ENCODE peak calls at places on chromosomes 4 and X, in ten cellular contexts. Z, A, Q, U, M, K, J, T, H and R are unnamed samples.

GRCh38 chr4:5124876-5125275 is 73.6 kb downstream of the STK32B start:
- DNase-seq in Z (no peak), A (no peak), Q (no peak), U (no peak), M (no peak), K (no peak), J (no peak), T (no peak), H (no peak), R (no peak)

GRCh38 chr4:6331018-6331417 is 61.4 kb downstream of the WFS1 start:
- DNase-seq in Z (peak), A (no peak), Q (no peak), U (no peak), M (no peak), K (no peak), J (peak), T (no peak), H (peak), R (no peak)

GRCh38 chr4:2662598-2662997 is 93.5 kb downstream of the TNIP2 start:
- DNase-seq in Z (peak), A (no peak), Q (no peak), U (no peak), M (no peak), K (no peak), J (peak), T (no peak), H (peak), R (no peak)

GRCh38 chr4:82746705-82747567 is 51.7 kb downstream of the SCD5 start:
- DNase-seq in Z (no peak), A (no peak), Q (no peak), U (no peak), M (no peak), K (no peak), J (no peak), T (no peak), H (no peak), R (no peak)

GRCh38 chrX:119688856-119689455 is 4.0 kb downstream of the SEPTIN6 start:
- DNase-seq in Z (no peak), A (no peak), Q (no peak), U (no peak), M (no peak), K (no peak), J (no peak), T (no peak), H (no peak), R (no peak)

GRCh38 chrX:73577368-73577767 is 14.4 kb downstream of the CHIC1 start:
- DNase-seq in Z (peak), A (no peak), Q (no peak), U (no peak), M (no peak), K (peak), J (peak), T (no peak), H (peak), R (peak)

GRCh38 chr4:141013899-141014298 is 119.4 kb downstream of the RNF150 start:
- DNase-seq in Z (no peak), A (no peak), Q (no peak), U (no peak), M (no peak), K (no peak), J (no peak), T (no peak), H (no peak), R (no peak)

GRCh38 chrX:24920769-24921168 is 95.0 kb downstream of the ARX start:
- DNase-seq in Z (no peak), A (no peak), Q (no peak), U (no peak), M (no peak), K (no peak), J (no peak), T (no peak), H (no peak), R (no peak)

GRCh38 chr4:10640535-10641159 is 43.9 kb downstream of the CLNK start:
- DNase-seq in Z (no peak), A (no peak), Q (no peak), U (no peak), M (no peak), K (no peak), J (no peak), T (no peak), H (no peak), R (no peak)

GRCh38 chr4:181176306-181176705 is 1066.9 kb upstream of the TENM3 start:
- DNase-seq in Z (peak), A (no peak), Q (no peak), U (no peak), M (no peak), K (no peak), J (no peak), T (no peak), H (peak), R (no peak)

GRCh38 chr4:2009651-2010233 is 968 bp upstream of the NELFA start:
- DNase-seq in Z (peak), A (peak), Q (no peak), U (peak), M (peak), K (peak), J (peak), T (peak), H (peak), R (no peak)

GRCh38 chrX:12447448-12448154 is 309.3 kb downstream of the FRMPD4 start:
- DNase-seq in Z (peak), A (no peak), Q (no peak), U (no peak), M (no peak), K (no peak), J (peak), T (no peak), H (peak), R (no peak)

GRCh38 chr4:186486172-186486571 is 69.2 kb downstream of the MTNR1A start:
- DNase-seq in Z (no peak), A (no peak), Q (no peak), U (no peak), M (no peak), K (peak), J (no peak), T (no peak), H (peak), R (no peak)

GRCh38 chr4:41647368-41647767 is 101.2 kb downstream of the PHOX2B start:
- DNase-seq in Z (no peak), A (no peak), Q (no peak), U (no peak), M (no peak), K (no peak), J (no peak), T (no peak), H (no peak), R (no peak)

GRCh38 chr4:78863991-78864390 is 75.2 kb downstream of the PAQR3 start:
- DNase-seq in Z (no peak), A (no peak), Q (no peak), U (no peak), M (no peak), K (no peak), J (no peak), T (no peak), H (no peak), R (no peak)

GRCh38 chrX:107842715-107843400 is 17.2 kb downstream of the MID2 start:
- DNase-seq in Z (no peak), A (no peak), Q (no peak), U (no peak), M (no peak), K (no peak), J (no peak), T (no peak), H (no peak), R (no peak)

GRCh38 chr4:139028191-139028661 is 12.6 kb downstream of the NOCT start:
- DNase-seq in Z (no peak), A (peak), Q (no peak), U (no peak), M (no peak), K (no peak), J (no peak), T (peak), H (no peak), R (no peak)

GRCh38 chr4:43458293-43458692 is 565.8 kb downstream of the GRXCR1 start:
- DNase-seq in Z (no peak), A (no peak), Q (no peak), U (no peak), M (no peak), K (no peak), J (no peak), T (no peak), H (no peak), R (no peak)

GRCh38 chr4:126894963-126895362 is 737.8 kb upstream of the INTU start:
- DNase-seq in Z (no peak), A (no peak), Q (no peak), U (no peak), M (no peak), K (no peak), J (no peak), T (no peak), H (no peak), R (no peak)

GRCh38 chrX:107712231-107713204 is 63.1 kb downstream of the TSC22D3 start:
- DNase-seq in Z (no peak), A (peak), Q (no peak), U (no peak), M (no peak), K (no peak), J (peak), T (no peak), H (peak), R (no peak)

GRCh38 chrX:133838761-133839676 is 146.4 kb downstream of the GPC3 start:
- DNase-seq in Z (peak), A (no peak), Q (no peak), U (peak), M (peak), K (peak), J (peak), T (no peak), H (peak), R (no peak)

GRCh38 chr4:38664704-38665401 is 854 bp downstream of the KLF3 start:
- DNase-seq in Z (peak), A (peak), Q (no peak), U (peak), M (peak), K (peak), J (peak), T (peak), H (peak), R (no peak)

GRCh38 chr4:125323547-125324100 is 8.9 kb downstream of the FAT4 start:
- DNase-seq in Z (peak), A (no peak), Q (no peak), U (no peak), M (no peak), K (no peak), J (peak), T (no peak), H (peak), R (no peak)

GRCh38 chr4:78939667-78940008 is 400 bp upstream of the PAQR3 start:
- DNase-seq in Z (no peak), A (no peak), Q (no peak), U (no peak), M (no peak), K (no peak), J (peak), T (no peak), H (peak), R (no peak)

GRCh38 chr4:53507671-53508286 is 83.5 kb downstream of the LNX1 start:
- DNase-seq in Z (no peak), A (peak), Q (no peak), U (no peak), M (no peak), K (no peak), J (peak), T (peak), H (peak), R (peak)

GRCh38 chr4:183499389-183499788 is 5.5 kb upstream of the ING2 start:
- DNase-seq in Z (no peak), A (no peak), Q (no peak), U (no peak), M (no peak), K (no peak), J (no peak), T (no peak), H (no peak), R (no peak)

GRCh38 chr4:183349673-183350072 is 27.4 kb upstream of the CLDN24 start:
- DNase-seq in Z (peak), A (no peak), Q (no peak), U (no peak), M (no peak), K (no peak), J (peak), T (no peak), H (peak), R (no peak)

GRCh38 chr4:1247811-1248261 is 1.1 kb downstream of the CTBP1 start:
- DNase-seq in Z (no peak), A (no peak), Q (peak), U (no peak), M (no peak), K (no peak), J (no peak), T (no peak), H (no peak), R (no peak)

GRCh38 chr4:128450326-128451120 is 162.9 kb upstream of the PGRMC2 start:
- DNase-seq in Z (peak), A (no peak), Q (no peak), U (no peak), M (no peak), K (no peak), J (no peak), T (no peak), H (peak), R (no peak)

GRCh38 chr4:165794834-165795233 is 78.2 kb upstream of the TLL1 start:
- DNase-seq in Z (no peak), A (no peak), Q (no peak), U (no peak), M (no peak), K (no peak), J (no peak), T (no peak), H (no peak), R (no peak)

GRCh38 chr4:130090427-130090826 is 994.5 kb downstream of the C4orf33 start:
- DNase-seq in Z (no peak), A (no peak), Q (no peak), U (no peak), M (no peak), K (no peak), J (no peak), T (no peak), H (no peak), R (no peak)

GRCh38 chr4:140861359-140862181 is 105.4 kb upstream of the TBC1D9 start:
- DNase-seq in Z (peak), A (peak), Q (peak), U (peak), M (peak), K (peak), J (peak), T (peak), H (peak), R (peak)